ENCODE peak calls at places on chromosomes 16 and 17, in six cellular contexts. K is stomach; A is CD8-positive, alpha-beta T cell; F is neuronal stem cell; X is body of pancreas; B is aorta. H is an unnamed sample.

GRCh38 chr17:67435122-67435521 is 58.0 kb downstream of the PITPNC1 start:
- DNase-seq in A (peak; percentile 67), X (no peak), B (no peak), K (peak; percentile 34), F (no peak), H (no peak)

GRCh38 chr16:30551781-30552180 is 6.4 kb downstream of the ZNF764 start:
- DNase-seq in B (no peak), F (no peak), X (no peak), A (peak; percentile 61), K (no peak), H (no peak)

GRCh38 chr17:65174974-65175373 is 37.8 kb downstream of the RGS9 start:
- DNase-seq in B (no peak), A (no peak), K (no peak), X (no peak), F (no peak), H (no peak)

GRCh38 chr16:52498640-52499039 is 48.3 kb downstream of the TOX3 start:
- DNase-seq in F (no peak), X (no peak), B (no peak), A (no peak), K (no peak), H (no peak)

GRCh38 chr16:9159839-9160550 is 68.6 kb downstream of the HAPSTR1 start:
- DNase-seq in X (peak; percentile 65), A (no peak), K (peak; percentile 57), F (peak; percentile 63), B (no peak), H (peak; percentile 65)

GRCh38 chr17:51869387-51869786 is 289.1 kb downstream of the CA10 start:
- DNase-seq in A (no peak), K (no peak), X (no peak), B (no peak), F (peak; percentile 73), H (no peak)

GRCh38 chr16:47387026-47387734 is 73.7 kb downstream of the ITFG1 start:
- DNase-seq in K (no peak), X (no peak), F (no peak), B (no peak), A (no peak), H (no peak)

GRCh38 chr16:54284319-54284930 is 2.2 kb downstream of the IRX3 start:
- DNase-seq in B (no peak), F (peak; percentile 44), A (no peak), K (peak; percentile 58), X (no peak), H (peak; percentile 57)

GRCh38 chr17:76585649-76586593 is at the start of gene ST6GALNAC2:
- DNase-seq in B (peak; percentile 82), X (peak; percentile 80), F (no peak), A (peak; percentile 49), K (peak; percentile 84), H (peak; percentile 78)

GRCh38 chr17:82297804-82298537 is 19.4 kb downstream of the CD7 start:
- DNase-seq in X (peak; percentile 90), B (peak; percentile 95), K (peak; percentile 92), A (peak; percentile 93), F (no peak), H (peak; percentile 91)

GRCh38 chr17:11921296-11921695 is 76.0 kb downstream of the ZNF18 start:
- DNase-seq in B (no peak), K (no peak), X (no peak), A (no peak), F (no peak), H (no peak)

GRCh38 chr16:48556913-48557351 is 53.0 kb downstream of the N4BP1 start:
- DNase-seq in A (no peak), B (no peak), F (no peak), X (no peak), K (no peak), H (peak; percentile 12)

GRCh38 chr17:78019367-78019975 is 61.0 kb downstream of the TNRC6C start:
- DNase-seq in B (no peak), K (no peak), X (no peak), F (no peak), A (no peak), H (no peak)

GRCh38 chr16:86931410-86931941 is 353.1 kb downstream of the FOXL1 start:
- DNase-seq in K (no peak), F (no peak), B (peak; percentile 93), A (no peak), X (no peak), H (peak; percentile 78)

GRCh38 chr16:31148281-31148728 is 1.6 kb downstream of the PRSS36 start:
- DNase-seq in F (no peak), K (peak; percentile 87), X (peak; percentile 87), A (no peak), B (no peak), H (no peak)

GRCh38 chr17:31492206-31492605 is 100.7 kb downstream of the RAB11FIP4 start:
- DNase-seq in A (no peak), K (no peak), X (no peak), B (no peak), F (no peak), H (no peak)

GRCh38 chr17:34369571-34369970 is 6.5 kb upstream of the CCL1 start:
- DNase-seq in K (no peak), F (no peak), A (no peak), X (no peak), B (no peak), H (no peak)

GRCh38 chr17:64739316-64740058 is 77.4 kb upstream of the SMURF2 start:
- DNase-seq in K (no peak), B (no peak), F (no peak), X (no peak), A (no peak), H (peak; percentile 81)

GRCh38 chr17:2406903-2407790 is 6.3 kb upstream of the MNT start:
- DNase-seq in X (peak; percentile 71), A (no peak), K (peak; percentile 69), B (peak; percentile 90), F (no peak), H (peak; percentile 82)

GRCh38 chr16:74216319-74216718 is 80.3 kb upstream of the PSMD7 start:
- DNase-seq in A (no peak), B (no peak), K (no peak), F (no peak), X (no peak), H (no peak)

GRCh38 chr16:86680137-86680536 is 101.8 kb downstream of the FOXL1 start:
- DNase-seq in B (peak; percentile 84), F (no peak), K (no peak), A (no peak), X (no peak), H (peak; percentile 92)

GRCh38 chr16:16075463-16076399 is 126.3 kb downstream of the ABCC1 start:
- DNase-seq in X (peak; percentile 26), A (no peak), K (peak; percentile 46), B (no peak), F (no peak), H (no peak)

GRCh38 chr17:22703786-22704441 is 1011.6 kb downstream of the KCNJ18 start:
- DNase-seq in X (no peak), F (no peak), K (no peak), A (no peak), B (no peak), H (no peak)

GRCh38 chr17:35429702-35430101 is 2.6 kb downstream of the SLFN12 start:
- DNase-seq in X (no peak), A (no peak), K (no peak), F (no peak), B (no peak), H (no peak)

GRCh38 chr17:35433075-35433894 is 985 bp upstream of the SLFN12 start:
- DNase-seq in A (peak; percentile 71), F (peak; percentile 68), B (peak; percentile 83), X (peak; percentile 82), K (peak; percentile 69), H (peak; percentile 94)

GRCh38 chr17:35428229-35428628 is 4.1 kb downstream of the SLFN12 start:
- DNase-seq in K (no peak), F (no peak), X (no peak), B (no peak), A (no peak), H (no peak)

GRCh38 chr17:35432176-35433074 is at the start of gene SLFN12:
- DNase-seq in X (peak; percentile 53), F (peak; percentile 63), B (no peak), K (peak; percentile 53), A (peak; percentile 50), H (peak; percentile 89)
- H3K4me3 ChIP-seq in X (peak within 1 kb of the TSS; percentile 5), F (peak within 1 kb of the TSS; percentile 27), B (peak within 1 kb of the TSS; percentile 100), K (peak within 1 kb of the TSS; percentile 60), A (peak within 1 kb of the TSS; percentile 91), H (peak within 1 kb of the TSS; percentile 69)

GRCh38 chr17:38671939-38672720 is 2.6 kb downstream of the EPOP start:
- DNase-seq in X (no peak), K (no peak), A (no peak), F (no peak), B (no peak), H (no peak)
- H3K27me3 ChIP-seq in X (peaks cover 7% of the 10 kb centered on the region), K (peaks cover 88% of the 10 kb centered on the region), A (peaks cover 20% of the 10 kb centered on the region), F (peaks cover 6% of the 10 kb centered on the region), B (no peaks in the 10 kb centered on the region), H (peaks cover 18% of the 10 kb centered on the region)

DNA sequence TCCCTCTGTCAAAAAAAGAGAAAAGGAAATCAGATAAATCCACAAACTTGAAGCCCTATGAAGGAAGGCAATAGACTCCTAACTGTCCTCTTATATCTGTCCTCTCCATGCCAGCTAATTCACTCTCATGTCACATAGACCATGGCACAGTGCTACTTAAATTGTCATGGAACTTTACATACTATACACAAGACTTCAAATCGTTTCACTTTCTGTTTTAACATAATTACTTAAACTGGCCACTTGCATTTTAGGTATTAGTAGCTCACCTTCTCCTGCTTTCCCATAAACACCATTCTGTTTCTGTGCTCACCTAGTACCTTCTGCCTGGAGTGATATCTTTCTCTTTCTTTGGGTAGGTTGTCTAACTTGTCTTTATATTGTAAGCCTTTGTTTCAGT is 816.7 kb upstream of the KIF2B start:
- DNase-seq in X (no peak), K (no peak), A (no peak), F (no peak), B (no peak), H (no peak)
- H3K9me3 ChIP-seq in X (no peaks in the 10 kb centered on the region), K (no peaks in the 10 kb centered on the region), A (no peaks in the 10 kb centered on the region), F (no peaks in the 10 kb centered on the region), B (peaks cover 1% of the 10 kb centered on the region), H (no peaks in the 10 kb centered on the region)

GRCh38 chr17:81034168-81034777 is 678 bp upstream of the BAIAP2 start:
- DNase-seq in X (no peak), F (no peak), K (no peak), B (no peak), A (no peak), H (no peak)
- H3K4me3 ChIP-seq in X (no peak overlapping the region), F (peak overlapping the region; percentile 87), K (peak overlapping the region; percentile 72), B (peak overlapping the region; percentile 23), A (peak overlapping the region; percentile 45), H (peak overlapping the region; percentile 59)

GRCh38 chr16:84933774-84934571 is 77.4 kb downstream of the ZDHHC7 start:
- DNase-seq in F (no peak), X (peak; percentile 96), A (no peak), B (peak; percentile 93), K (no peak), H (peak; percentile 91)
- H3K27me3 ChIP-seq in F (no peaks in the 10 kb centered on the region), X (no peaks in the 10 kb centered on the region), A (no peaks in the 10 kb centered on the region), B (no peaks in the 10 kb centered on the region), K (no peaks in the 10 kb centered on the region), H (no peaks in the 10 kb centered on the region)

GRCh38 chr16:35425270-35425669 is 1965.9 kb downstream of the TP53TG3F start:
- DNase-seq in X (no peak), B (no peak), A (no peak), K (no peak), F (no peak), H (no peak)
- H3K9me3 ChIP-seq in X (no peaks in the 10 kb centered on the region), B (no peaks in the 10 kb centered on the region), A (no peaks in the 10 kb centered on the region), K (peaks cover 16% of the 10 kb centered on the region), F (peaks cover 23% of the 10 kb centered on the region), H (no peaks in the 10 kb centered on the region)

H was measured in MG63.